ENCODE peak calls at places on chromosomes 3 and 15, in ten cellular contexts. A is AG08395; N is activated CD8-positive, alpha-beta memory T cell treated with anti-CD3 and anti-CD28 coated beads, Interleukin-2, amount 50 U/mL, for 4 hours; T is body of pancreas; F is ELR; W is fibroblast of lung; C is GM23248; E is ureter; B is COR-L47; Q is activated effector memory CD4-positive, alpha-beta T cell treated with anti-CD3 and anti-CD28 coated beads, Interleukin-2, amount 50 U/mL, for 16 hours. H is an unnamed sample.

GRCh38 chr3:64388886-64389285 is 163.6 kb upstream of the PRICKLE2 start:
- DNase-seq in C (no peak), B (no peak), N (no peak), A (no peak), F (no peak), Q (no peak), T (no peak), E (no peak), W (no peak), H (no peak)

GRCh38 chr3:29537889-29538609 is 257.2 kb downstream of the RBMS3 start:
- DNase-seq in A (no peak), F (no peak), Q (no peak), T (no peak), W (no peak), C (peak; percentile 26), E (no peak), B (no peak), N (no peak), H (peak; percentile 19)

GRCh38 chr3:16482770-16483531 is 30.5 kb downstream of the RFTN1 start:
- DNase-seq in A (no peak), W (no peak), Q (peak; percentile 72), F (no peak), N (peak; percentile 25), T (no peak), C (no peak), B (peak; percentile 53), E (no peak), H (no peak)

GRCh38 chr3:116512281-116512680 is 67.0 kb upstream of the LSAMP start:
- DNase-seq in F (no peak), B (no peak), E (no peak), A (no peak), T (no peak), W (no peak), Q (no peak), N (no peak), C (no peak), H (no peak)

GRCh38 chr3:186413615-186414415 is 51.8 kb upstream of the DGKG start:
- DNase-seq in A (no peak), C (peak; percentile 42), N (no peak), B (no peak), E (peak; percentile 81), T (peak; percentile 90), Q (peak; percentile 65), W (peak; percentile 53), F (no peak), H (peak; percentile 55)

GRCh38 chr15:50247819-50248650 is 17.5 kb downstream of the HDC start:
- DNase-seq in C (no peak), B (no peak), N (no peak), A (no peak), F (peak; percentile 23), W (no peak), E (peak; percentile 51), Q (peak; percentile 77), T (peak; percentile 9), H (no peak)

GRCh38 chr3:3179407-3180094 is at the start of gene CRBN:
- DNase-seq in T (peak; percentile 94), N (peak; percentile 87), B (peak; percentile 56), E (peak; percentile 86), A (peak; percentile 96), F (peak; percentile 83), W (peak; percentile 81), C (peak; percentile 94), Q (peak; percentile 97), H (peak; percentile 92)

GRCh38 chr15:57496946-57497944 is 94.5 kb upstream of the MYZAP start:
- DNase-seq in Q (no peak), F (no peak), N (no peak), E (no peak), W (no peak), A (no peak), B (peak; percentile 96), T (peak; percentile 75), C (no peak), H (no peak)

GRCh38 chr3:118804959-118805358 is 229.7 kb downstream of the IGSF11 start:
- DNase-seq in B (no peak), Q (no peak), E (no peak), W (no peak), N (no peak), T (no peak), C (no peak), F (no peak), A (no peak), H (peak; percentile 10)

GRCh38 chr3:149765762-149766334 is 13.6 kb upstream of the COMMD2 start:
- DNase-seq in F (peak; percentile 53), A (peak; percentile 36), C (peak; percentile 66), B (peak; percentile 17), T (no peak), E (no peak), Q (no peak), W (peak; percentile 67), N (no peak), H (peak; percentile 35)

GRCh38 chr3:53938645-53939044 is 47.0 kb upstream of the SELENOK start:
- DNase-seq in E (no peak), T (peak; percentile 62), Q (peak; percentile 64), F (peak; percentile 66), W (peak; percentile 56), B (peak; percentile 14), N (peak; percentile 24), C (peak; percentile 74), A (peak; percentile 69), H (peak; percentile 56)

H was measured in A673.